ENCODE peak calls at places on chromosomes 5 and 9, in four cellular contexts. E, V, X and T are unnamed samples.

GRCh38 chr9:35566417-35566816 is 38.6 kb upstream of the TESK1 start:
- DNase-seq in X (no peak), E (no peak), V (no peak), T (no peak)

GRCh38 chr9:128818839-128819715 is 777 bp downstream of the ENDOG start:
- DNase-seq in X (no peak), V (no peak), E (no peak), T (peak)

GRCh38 chr5:3452622-3453021 is 143.0 kb upstream of the IRX1 start:
- DNase-seq in E (no peak), X (no peak), V (no peak), T (no peak)

GRCh38 chr5:80714570-80715298 is 60.0 kb upstream of the DHFR start:
- DNase-seq in E (no peak), V (no peak), X (no peak), T (no peak)

GRCh38 chr5:180970875-180971274 is 17.8 kb upstream of the BTNL3 start:
- DNase-seq in X (no peak), E (no peak), V (no peak), T (no peak)

GRCh38 chr5:134567651-134568338 is 42.3 kb downstream of the JADE2 start:
- DNase-seq in V (no peak), E (no peak), X (no peak), T (no peak)

GRCh38 chr9:136342191-136343120 is 15.1 kb downstream of the GPSM1 start:
- DNase-seq in E (peak), X (peak), V (peak), T (peak)

GRCh38 chr5:3155029-3155428 is 403.6 kb upstream of the IRX2 start:
- DNase-seq in V (no peak), E (no peak), X (no peak), T (no peak)

GRCh38 chr9:38619556-38620447 is 594 bp downstream of the ANKRD18A start:
- DNase-seq in X (no peak), V (no peak), E (no peak), T (no peak)

GRCh38 chr5:74946471-74946870 is 80.3 kb upstream of the FAM169A start:
- DNase-seq in X (no peak), E (no peak), V (no peak), T (no peak)

GRCh38 chr9:118891213-118891612 is 478.0 kb downstream of the BRINP1 start:
- DNase-seq in V (no peak), X (no peak), E (no peak), T (no peak)

GRCh38 chr5:91132552-91132951 is 250.6 kb downstream of the ARRDC3 start:
- DNase-seq in V (peak), E (no peak), X (no peak), T (no peak)

GRCh38 chr5:24110019-24110615 is 534.7 kb downstream of the CDH10 start:
- DNase-seq in V (no peak), E (no peak), X (no peak), T (no peak)

DNA sequence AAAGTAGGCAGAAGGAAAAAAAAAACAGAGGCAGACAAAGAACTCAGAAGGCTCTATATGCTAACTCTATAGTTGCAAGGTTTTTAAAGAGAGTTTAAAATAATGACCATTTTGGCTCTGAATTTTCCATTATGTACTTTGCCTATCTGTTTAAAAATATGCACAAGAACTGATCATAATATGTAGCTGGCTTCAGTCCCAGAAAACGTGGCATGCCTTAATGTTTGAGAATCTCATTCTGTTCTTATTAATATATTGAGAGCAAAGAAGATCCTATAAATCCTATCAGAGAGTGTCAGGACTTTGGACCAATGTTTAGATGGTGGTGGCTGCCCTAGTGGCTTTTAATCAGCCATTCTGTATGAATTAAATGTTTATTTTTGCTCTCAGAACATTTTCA is 121.5 kb downstream of the JMY start:
- DNase-seq in X (no peak), V (no peak), E (no peak), T (no peak)
- TF ChIP-seq SPI1 in X (no peak), V (no peak), E (no peak), T (no peak)

GRCh38 chr9:80881946-80882345 is 807.4 kb downstream of the TLE1 start:
- DNase-seq in V (no peak), E (no peak), X (no peak), T (no peak)

GRCh38 chr9:80884180-80884579 is 805.2 kb downstream of the TLE1 start:
- DNase-seq in E (no peak), V (no peak), X (no peak), T (no peak)

GRCh38 chr9:80881350-80881749 is 808.0 kb downstream of the TLE1 start:
- DNase-seq in X (no peak), V (no peak), E (no peak), T (no peak)

DNA sequence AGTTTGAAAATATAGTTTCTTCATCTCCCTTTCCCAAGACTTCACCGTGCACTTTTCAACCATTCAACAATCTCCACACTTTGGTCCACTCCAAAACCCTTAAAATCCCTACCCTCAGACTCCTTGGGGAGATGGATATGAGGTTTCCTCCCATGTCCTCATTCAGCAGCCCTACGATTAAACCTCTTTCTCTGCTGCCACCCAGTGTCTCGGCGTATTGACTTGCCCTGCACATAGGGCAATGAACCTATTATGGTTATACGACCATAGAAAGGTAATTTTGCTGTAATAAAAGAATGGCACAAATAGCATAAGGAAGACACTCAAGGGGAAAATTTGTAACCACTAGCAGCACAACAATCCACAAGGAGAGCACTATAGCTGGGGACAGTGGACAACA is 803.5 kb downstream of the TLE1 start:
- DNase-seq in V (no peak), X (no peak), E (no peak), T (no peak)
- TF ChIP-seq SPI1 in V (no peak), X (no peak), E (no peak), T (no peak)

GRCh38 chr5:53397845-53398244 is 82.6 kb upstream of the FST start:
- DNase-seq in X (no peak), E (no peak), V (no peak), T (no peak)
- TF ChIP-seq SPI1 in X (no peak), E (no peak), V (no peak), T (no peak)

GRCh38 chr5:14204785-14205321 is 61.7 kb downstream of the TRIO start:
- DNase-seq in E (no peak), V (no peak), X (no peak), T (no peak)

GRCh38 chr5:14200312-14200990 is 57.3 kb downstream of the TRIO start:
- DNase-seq in E (no peak), V (no peak), X (no peak), T (no peak)

GRCh38 chr5:14201325-14202061 is 58.4 kb downstream of the TRIO start:
- DNase-seq in E (no peak), V (no peak), X (no peak), T (no peak)

GRCh38 chr5:14204011-14204670 is 61.0 kb downstream of the TRIO start:
- DNase-seq in X (no peak), E (no peak), V (no peak), T (no peak)

DNA sequence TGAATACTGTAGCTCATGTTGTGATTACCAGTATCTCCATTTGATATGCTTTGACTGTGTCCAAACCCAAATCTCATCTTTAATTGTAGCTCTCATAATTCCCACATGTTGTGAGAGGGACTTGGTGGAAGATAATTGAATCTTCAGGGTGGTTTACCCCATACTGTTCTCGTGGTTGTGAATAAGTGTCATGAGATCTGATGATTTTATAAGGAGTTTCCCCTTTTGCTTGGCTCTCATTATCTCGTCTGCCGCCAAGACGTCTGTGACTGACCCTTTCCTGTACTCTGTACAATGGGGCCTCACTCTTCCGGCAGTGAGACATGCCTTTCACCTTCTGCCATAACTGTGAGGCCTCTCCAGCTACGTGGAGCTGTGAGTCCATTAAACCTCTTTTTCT is 59.3 kb downstream of the TRIO start:
- DNase-seq in V (no peak), X (no peak), E (no peak), T (no peak)
- TF ChIP-seq SPI1 in V (no peak), X (no peak), E (no peak), T (no peak)

GRCh38 chr5:57750891-57751290 is 268.3 kb upstream of the ACTBL2 start:
- DNase-seq in V (no peak), E (no peak), X (no peak), T (no peak)

GRCh38 chr5:57750282-57750681 is 267.7 kb upstream of the ACTBL2 start:
- DNase-seq in V (no peak), X (no peak), E (no peak), T (no peak)

GRCh38 chr5:57751710-57752109 is 269.1 kb upstream of the ACTBL2 start:
- DNase-seq in X (no peak), V (no peak), E (no peak), T (no peak)

GRCh38 chr5:57754616-57755015 is 272.0 kb upstream of the ACTBL2 start:
- DNase-seq in V (no peak), X (no peak), E (no peak), T (no peak)

GRCh38 chr5:57753446-57753845 is 270.8 kb upstream of the ACTBL2 start:
- DNase-seq in X (no peak), V (no peak), E (no peak), T (no peak)
- TF ChIP-seq SPI1 in X (no peak), V (no peak), E (no peak), T (no peak)

GRCh38 chr5:34002629-34003328 is 5.1 kb downstream of the AMACR start:
- DNase-seq in X (no peak), V (no peak), E (no peak), T (no peak)

GRCh38 chr5:34003941-34004340 is 3.9 kb downstream of the AMACR start:
- DNase-seq in E (no peak), V (no peak), X (no peak), T (no peak)

GRCh38 chr5:34005211-34005610 is 2.6 kb downstream of the AMACR start:
- DNase-seq in V (no peak), E (no peak), X (no peak), T (no peak)

GRCh38 chr5:33999986-34000385 is 7.9 kb downstream of the AMACR start:
- DNase-seq in E (no peak), X (no peak), V (no peak), T (no peak)

GRCh38 chr5:34001231-34001935 is 6.5 kb downstream of the AMACR start:
- DNase-seq in E (no peak), V (no peak), X (no peak), T (no peak)
- TF ChIP-seq SPI1 in E (no peak), V (no peak), X (no peak), T (no peak)

GRCh38 chr5:132251220-132251725 is 6.2 kb upstream of the PDLIM4 start:
- DNase-seq in X (no peak), E (no peak), V (no peak), T (no peak)

GRCh38 chr5:132250547-132250946 is 6.9 kb upstream of the PDLIM4 start:
- DNase-seq in E (no peak), V (no peak), X (no peak), T (no peak)

GRCh38 chr5:132253452-132254320 is 3.8 kb upstream of the PDLIM4 start:
- DNase-seq in V (no peak), E (no peak), X (no peak), T (peak)

GRCh38 chr5:132254321-132254977 is 3.0 kb upstream of the PDLIM4 start:
- DNase-seq in X (no peak), E (no peak), V (no peak), T (no peak)

DNA sequence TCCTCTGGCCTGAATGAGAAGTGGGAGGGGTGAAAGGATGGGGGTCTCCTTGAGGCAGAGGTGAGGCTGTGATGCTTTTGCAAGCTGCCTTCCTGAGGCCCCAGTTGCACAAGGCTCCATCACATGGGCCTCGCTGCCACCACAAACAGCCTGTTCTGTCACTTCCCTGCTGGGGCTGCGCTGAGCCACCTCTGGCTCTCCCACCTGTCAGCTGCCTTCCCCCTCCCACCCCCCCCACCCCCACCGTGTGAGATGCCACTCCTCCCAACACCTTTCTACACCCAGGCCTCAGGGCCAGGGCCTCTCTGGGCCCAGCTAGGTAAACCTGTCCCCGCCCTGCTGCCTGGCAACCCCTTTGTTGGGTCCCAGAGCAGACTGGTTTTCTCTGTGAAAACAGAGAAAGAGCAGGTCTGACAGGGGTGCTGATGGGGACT is 4.5 kb upstream of the PDLIM4 start:
- DNase-seq in E (no peak), X (peak), V (no peak), T (no peak)
- TF ChIP-seq SPI1 in E (no peak), X (peak), V (no peak), T (no peak)

GRCh38 chr5:143151056-143151455 is 252.4 kb downstream of the NR3C1 start:
- DNase-seq in E (no peak), V (no peak), X (no peak), T (no peak)

GRCh38 chr5:143147382-143147781 is 256.1 kb downstream of the NR3C1 start:
- DNase-seq in E (no peak), X (no peak), V (no peak), T (no peak)

GRCh38 chr5:143147918-143148317 is 255.6 kb downstream of the NR3C1 start:
- DNase-seq in V (no peak), E (no peak), X (no peak), T (no peak)

GRCh38 chr5:143149759-143150158 is 253.7 kb downstream of the NR3C1 start:
- DNase-seq in X (no peak), E (no peak), V (no peak), T (no peak)

GRCh38 chr5:143148461-143149170 is 254.9 kb downstream of the NR3C1 start:
- DNase-seq in E (no peak), X (no peak), V (no peak), T (no peak)
- TF ChIP-seq SPI1 in E (no peak), X (no peak), V (no peak), T (no peak)

GRCh38 chr9:6829027-6829426 is 71.3 kb downstream of the KDM4C start:
- DNase-seq in V (no peak), X (no peak), E (no peak), T (no peak)
- TF ChIP-seq SPI1 in V (no peak), X (no peak), E (no peak), T (no peak)

GRCh38 chr5:146311278-146311677 is 27.4 kb upstream of the POU4F3 start:
- DNase-seq in X (no peak), V (no peak), E (no peak), T (no peak)
- TF ChIP-seq SPI1 in X (no peak), V (no peak), E (no peak), T (no peak)